ENCODE peak calls at places on chromosomes 11 and 22, in six cellular contexts. R is stimulated activated CD4-positive, alpha-beta T cell treated with anti-CD3 and anti-CD28 coated beads, Interleukin-2, amount 100 ng/mL, for 24 hours; E is nucleus accumbens; Z is activated CD4-positive, alpha-beta T cell treated with anti-CD3 and anti-CD28 coated beads for 48 hours; T is activated naive CD8-positive, alpha-beta T cell treated with anti-CD3 and anti-CD28 coated beads, Interleukin-2, amount 50 U/mL, for 24 hours; L is kidney. N is an unnamed sample.

GRCh38 chr22:22403306-22403705 is 105.2 kb downstream of the ZNF280B start:
- DNase-seq in R (no peak), E (no peak), Z (no peak), T (no peak), L (no peak), N (no peak)

GRCh38 chr11:113168804-113169342 is 145.5 kb upstream of the TTC12 start:
- DNase-seq in R (no peak), E (no peak), Z (no peak), T (no peak), L (no peak), N (no peak)

GRCh38 chr11:106304274-106304673 is 226.8 kb downstream of the AASDHPPT start:
- DNase-seq in R (no peak), E (no peak), Z (no peak), T (no peak), L (no peak), N (no peak)

GRCh38 chr22:17369553-17370035 is 334 bp downstream of the CECR2 start:
- DNase-seq in R (peak; percentile 44), E (no peak), Z (peak; percentile 35), T (peak; percentile 30), L (peak; percentile 74), N (no peak)

GRCh38 chr11:84130646-84131427 is 844.7 kb upstream of the CCDC90B start:
- DNase-seq in R (no peak), E (no peak), Z (no peak), T (no peak), L (no peak), N (no peak)

GRCh38 chr11:80616070-80616800 is 1175.4 kb upstream of the TENM4 start:
- DNase-seq in R (no peak), E (no peak), Z (no peak), T (no peak), L (no peak), N (no peak)

GRCh38 chr11:12042215-12042676 is 33.8 kb upstream of the DKK3 start:
- DNase-seq in R (no peak), E (no peak), Z (no peak), T (no peak), L (no peak), N (no peak)

GRCh38 chr11:17013548-17014320 is 480 bp downstream of the PLEKHA7 start:
- DNase-seq in R (peak; percentile 29), E (no peak), Z (peak; percentile 31), T (peak; percentile 30), L (peak; percentile 80), N (no peak)

GRCh38 chr11:68445531-68446035 is 15.0 kb upstream of the PPP6R3 start:
- DNase-seq in R (no peak), E (no peak), Z (no peak), T (no peak), L (peak; percentile 61), N (no peak)